ENCODE peak calls at places on chromosome 18, in four cellular contexts. W, V, Z and Q are unnamed samples.

GRCh38 chr18:9705183-9705864 is 2.8 kb upstream of the RAB31 start:
- DNase-seq in V (no peak), W (no peak), Z (peak; percentile 63), Q (no peak)

GRCh38 chr18:35407871-35408481 is 30.8 kb upstream of the ZNF396 start:
- DNase-seq in W (peak; percentile 43), Z (peak; percentile 91), V (no peak), Q (no peak)

GRCh38 chr18:11980148-11980554 is 1.2 kb upstream of the IMPA2 start:
- DNase-seq in W (no peak), V (no peak), Z (no peak), Q (no peak)

GRCh38 chr18:75915941-75916640 is 488.6 kb upstream of the SMIM21 start:
- DNase-seq in V (peak; percentile 78), Z (peak; percentile 92), W (peak; percentile 11), Q (no peak)

GRCh38 chr18:10168477-10168876 is 254.7 kb downstream of the VAPA start:
- DNase-seq in V (no peak), Z (peak; percentile 69), W (no peak), Q (no peak)

GRCh38 chr18:13036622-13037320 is 45.6 kb downstream of the CEP192 start:
- DNase-seq in W (no peak), V (no peak), Z (no peak), Q (no peak)

GRCh38 chr18:49723648-49724180 is 89.6 kb downstream of the ACAA2 start:
- DNase-seq in W (peak; percentile 36), Z (no peak), V (no peak), Q (no peak)

GRCh38 chr18:10406172-10406663 is 48.2 kb upstream of the APCDD1 start:
- DNase-seq in Z (peak; percentile 100), W (no peak), V (no peak), Q (no peak)

GRCh38 chr18:68925268-68925667 is 127.4 kb downstream of the CCDC102B start:
- DNase-seq in W (no peak), V (no peak), Z (peak; percentile 35), Q (no peak)

GRCh38 chr18:70907673-70908072 is 618.8 kb downstream of the SOCS6 start:
- DNase-seq in V (no peak), W (no peak), Z (peak; percentile 95), Q (no peak)

GRCh38 chr18:37577051-37577611 is 11.5 kb upstream of the CELF4 start:
- DNase-seq in V (no peak), W (no peak), Z (peak; percentile 66), Q (no peak)

GRCh38 chr18:26468931-26469340 is 79.4 kb downstream of the KCTD1 start:
- DNase-seq in Z (peak; percentile 84), V (no peak), W (peak; percentile 15), Q (no peak)

GRCh38 chr18:47263197-47263827 is 11.9 kb upstream of the SKOR2 start:
- DNase-seq in Z (peak; percentile 74), W (no peak), V (no peak), Q (no peak)